ENCODE peak calls at places on chromosomes 7 and 10, in eight cellular contexts. O, U, K, V, J, W, T and C are unnamed samples. For H3K9me3, the result is how much of the 10 kb centered on the place peaks cover.

GRCh38 chr10:132359305-132360040 is 27.5 kb downstream of the LRRC27 start:
- DNase-seq in O (peak), T (no peak), K (peak), U (no peak), J (peak), W (peak), V (no peak), C (no peak)

GRCh38 chr7:24721378-24722030 is 35.8 kb downstream of the GSDME start:
- DNase-seq in T (no peak), V (no peak), U (no peak), J (no peak), K (peak), W (no peak), O (no peak), C (peak)

GRCh38 chr10:88926484-88927249 is 25.9 kb downstream of the ACTA2 start:
- DNase-seq in K (no peak), V (peak), J (no peak), U (no peak), O (no peak), W (no peak), T (peak), C (no peak)

GRCh38 chr10:71816931-71817631 is 34.0 kb downstream of the PSAP start:
- DNase-seq in O (no peak), T (no peak), W (no peak), J (no peak), V (no peak), K (peak), U (no peak), C (no peak)

GRCh38 chr10:124717358-124717757 is 26.8 kb downstream of the FAM53B start:
- DNase-seq in J (no peak), K (peak), W (peak), O (peak), V (no peak), U (no peak), T (no peak), C (no peak)

GRCh38 chr10:121696854-121697253 is 98.6 kb upstream of the FGFR2 start:
- DNase-seq in U (no peak), V (no peak), W (no peak), J (no peak), O (no peak), T (no peak), K (no peak), C (peak)

GRCh38 chr10:30447125-30447799 is 13.3 kb downstream of the MAP3K8 start:
- DNase-seq in J (no peak), V (peak), T (peak), W (no peak), U (no peak), O (no peak), K (no peak), C (no peak)

GRCh38 chr10:70115948-70116682 is 16.5 kb downstream of the AIFM2 start:
- DNase-seq in V (peak), J (peak), K (peak), T (peak), W (peak), O (peak), U (no peak), C (peak)

GRCh38 chr10:102546606-102547310 is 43.0 kb downstream of the SUFU start:
- DNase-seq in K (no peak), U (no peak), W (no peak), O (no peak), V (peak), J (no peak), T (peak), C (no peak)

GRCh38 chr7:21617916-21618390 is 75.1 kb downstream of the DNAH11 start:
- DNase-seq in J (peak), U (peak), V (peak), T (peak), K (no peak), W (peak), O (peak), C (peak)

GRCh38 chr7:100896743-100897051 is 1.0 kb upstream of the ACHE start:
- DNase-seq in V (no peak), K (peak), W (no peak), O (no peak), J (no peak), T (no peak), U (no peak), C (no peak)

GRCh38 chr10:96374004-96374403 is 15.2 kb upstream of the OPALIN start:
- DNase-seq in O (no peak), J (no peak), W (no peak), V (no peak), T (no peak), K (no peak), U (no peak), C (no peak)

GRCh38 chr7:80699656-80700318 is 61.3 kb downstream of the CD36 start:
- DNase-seq in W (no peak), U (no peak), O (no peak), V (peak), J (no peak), K (no peak), T (peak), C (no peak)

GRCh38 chr10:102814456-102814871 is 22.7 kb downstream of the CYP17A1 start:
- DNase-seq in O (peak), T (peak), W (no peak), U (peak), K (no peak), V (peak), J (peak), C (no peak)

GRCh38 chr10:117570880-117571279 is 28.3 kb downstream of the EMX2 start:
- DNase-seq in W (no peak), O (no peak), U (no peak), V (no peak), J (no peak), T (no peak), K (no peak), C (no peak)

GRCh38 chr10:9608592-9608991 is 1409.1 kb upstream of the CELF2 start:
- DNase-seq in V (peak), T (peak), K (no peak), O (no peak), W (no peak), U (no peak), J (no peak), C (no peak)

GRCh38 chr10:77667426-77668324 is 30.1 kb upstream of the KCNMA1 start:
- DNase-seq in W (no peak), T (no peak), V (no peak), J (no peak), O (no peak), K (no peak), U (no peak), C (no peak)

GRCh38 chr7:28688651-28689050 is 269.5 kb downstream of the TRIL start:
- DNase-seq in J (peak), O (no peak), K (no peak), V (peak), T (peak), U (no peak), W (peak), C (no peak)

GRCh38 chr10:108791030-108791429 is 1132.3 kb downstream of the XPNPEP1 start:
- DNase-seq in K (no peak), J (no peak), T (no peak), V (no peak), U (no peak), W (no peak), O (no peak), C (no peak)

DNA sequence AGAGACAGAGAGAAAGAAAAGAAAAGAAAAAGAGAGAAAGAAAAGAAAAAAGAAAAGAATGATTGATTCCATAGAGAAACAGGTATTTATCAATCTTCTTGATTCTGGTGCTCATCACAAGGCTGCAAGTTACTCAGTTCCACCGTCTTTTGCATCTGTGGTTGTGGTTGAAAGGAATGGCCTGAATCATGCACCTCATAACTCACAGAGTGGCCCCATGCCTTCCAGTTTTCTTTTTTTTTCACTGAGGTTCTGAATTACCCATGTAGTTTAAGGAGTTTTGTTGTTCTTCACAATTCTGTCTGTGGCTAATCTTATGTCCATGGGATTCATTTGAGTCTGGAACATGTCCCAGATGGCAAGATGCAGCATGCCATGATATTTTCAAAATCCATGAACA is 156.0 kb downstream of the ZNF33B start:
- DNase-seq in W (no peak), T (peak), U (no peak), O (no peak), V (no peak), J (no peak), K (no peak), C (no peak)
- H3K9me3 ChIP-seq in W (under half), T (under half), U (under half), O (under half), V (under half), J (under half), K (under half), C (under half)

GRCh38 chr7:63096141-63096540 is 902.5 kb upstream of the ZNF722 start:
- DNase-seq in J (no peak), V (no peak), W (no peak), K (no peak), O (no peak), T (no peak), U (no peak), C (no peak)
- H3K9me3 ChIP-seq in J (half or more), V (under half), W (under half), K (under half), O (half or more), T (under half), U (under half), C (under half)

DNA sequence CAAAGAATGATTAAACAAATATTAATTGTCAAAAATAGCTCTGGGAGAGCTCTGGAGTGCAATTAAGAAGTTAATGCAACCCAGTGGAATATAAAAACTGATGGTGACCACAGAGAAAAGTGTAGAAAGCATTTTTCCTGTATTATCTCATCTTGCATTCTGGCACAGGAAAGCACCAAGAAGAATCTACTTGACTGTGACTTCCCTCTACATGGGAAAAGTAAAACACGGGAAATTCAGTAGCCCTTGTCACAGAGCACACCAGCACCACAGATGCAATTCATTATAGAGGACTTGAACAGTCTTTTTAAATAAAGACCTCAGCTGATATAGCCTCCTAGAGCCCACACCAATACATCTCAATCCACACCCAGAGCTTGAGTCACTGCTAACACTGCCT is 569.2 kb upstream of the SORCS1 start:
- DNase-seq in W (no peak), T (no peak), V (no peak), O (no peak), K (no peak), U (no peak), J (no peak), C (no peak)
- H3K9me3 ChIP-seq in W (under half), T (under half), V (under half), O (under half), K (under half), U (under half), J (under half), C (under half)

DNA sequence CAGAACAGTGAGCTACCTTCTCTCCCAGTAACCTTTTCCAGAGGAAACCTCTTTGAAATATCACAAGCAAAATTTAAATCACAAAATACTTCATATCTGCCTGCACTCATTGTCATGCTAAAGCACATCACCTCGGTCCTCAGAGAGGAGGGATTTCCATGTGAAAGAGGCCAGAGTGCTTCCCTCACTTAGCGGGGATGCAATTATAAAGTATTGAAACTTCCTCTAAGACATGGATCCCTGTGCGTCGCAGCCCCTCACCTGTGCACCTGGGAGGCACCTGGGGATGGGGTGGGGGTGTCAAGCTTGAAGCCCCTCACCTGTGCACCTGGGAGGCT is 457.9 kb downstream of the DNAJB6 start:
- DNase-seq in T (no peak), U (no peak), J (no peak), K (no peak), O (no peak), V (no peak), W (peak), C (no peak)
- H3K9me3 ChIP-seq in T (half or more), U (under half), J (under half), K (under half), O (under half), V (under half), W (under half), C (under half)

GRCh38 chr10:3365630-3366029 is 193.0 kb upstream of the PITRM1 start:
- DNase-seq in T (no peak), J (no peak), K (no peak), O (no peak), W (no peak), U (no peak), V (no peak), C (no peak)

GRCh38 chr10:3364768-3365480 is 192.3 kb upstream of the PITRM1 start:
- DNase-seq in O (no peak), K (no peak), W (no peak), V (no peak), T (no peak), J (no peak), U (no peak), C (no peak)

GRCh38 chr10:3363316-3364070 is 190.9 kb upstream of the PITRM1 start:
- DNase-seq in T (peak), J (no peak), O (no peak), U (no peak), K (no peak), W (no peak), V (peak), C (no peak)

GRCh38 chr10:3366735-3367405 is 194.3 kb upstream of the PITRM1 start:
- DNase-seq in V (no peak), J (no peak), U (no peak), W (no peak), O (no peak), K (no peak), T (no peak), C (no peak)

GRCh38 chr10:3366043-3366442 is 193.5 kb upstream of the PITRM1 start:
- DNase-seq in V (no peak), U (no peak), K (no peak), W (no peak), O (no peak), T (no peak), J (no peak), C (no peak)
- H3K9me3 ChIP-seq in V (under half), U (under half), K (under half), W (under half), O (under half), T (under half), J (under half), C (under half)

GRCh38 chr7:6691609-6692106 is 15.1 kb downstream of the ZNF12 start:
- DNase-seq in J (no peak), U (no peak), W (no peak), K (no peak), O (no peak), V (no peak), T (peak), C (no peak)
- H3K9me3 ChIP-seq in J (half or more), U (under half), W (half or more), K (half or more), O (half or more), V (under half), T (half or more), C (under half)

GRCh38 chr7:158235862-158236261 is 351.8 kb downstream of the PTPRN2 start:
- DNase-seq in U (no peak), V (no peak), O (no peak), W (no peak), T (no peak), J (no peak), K (no peak), C (no peak)
- H3K9me3 ChIP-seq in U (under half), V (under half), O (under half), W (under half), T (under half), J (under half), K (under half), C (under half)